ENCODE peak calls at places on chromosome 5, in six cellular contexts. J is heart left ventricle, O is LoVo, D is endothelial cell, Q is T1000, I is left lung. R is an unnamed sample.

GRCh38 chr5:158119852-158120708 is 261.1 kb upstream of the CLINT1 start:
- DNase-seq in Q (no peak), O (no peak), D (no peak), I (no peak), J (no peak), R (no peak)

GRCh38 chr5:95446560-95447221 is 55.5 kb downstream of the FAM81B start:
- DNase-seq in D (no peak), I (no peak), Q (no peak), J (no peak), O (no peak), R (no peak)

GRCh38 chr5:57816108-57816507 is 333.5 kb upstream of the ACTBL2 start:
- DNase-seq in Q (peak), O (peak), I (no peak), D (no peak), J (no peak), R (peak)

GRCh38 chr5:34674226-34674625 is 18.1 kb downstream of the RAI14 start:
- DNase-seq in O (no peak), J (no peak), D (no peak), I (no peak), Q (no peak), R (no peak)

GRCh38 chr5:170262061-170262764 is 29.4 kb downstream of the C5orf58 start:
- DNase-seq in Q (no peak), D (no peak), O (no peak), J (no peak), I (no peak), R (no peak)

GRCh38 chr5:146510528-146510927 is 5.5 kb downstream of the GPR151 start:
- DNase-seq in D (no peak), O (no peak), J (no peak), Q (no peak), I (no peak), R (no peak)

GRCh38 chr5:147226512-147226911 is 8.3 kb upstream of the STK32A start:
- DNase-seq in D (no peak), Q (no peak), J (no peak), O (no peak), I (no peak), R (no peak)

GRCh38 chr5:169895876-169896275 is 84.4 kb downstream of the INSYN2B start:
- DNase-seq in O (no peak), D (no peak), I (no peak), Q (no peak), J (no peak), R (no peak)

GRCh38 chr5:146291421-146292074 is 47.1 kb upstream of the POU4F3 start:
- DNase-seq in Q (no peak), D (peak), J (no peak), I (no peak), O (peak), R (peak)

GRCh38 chr5:146081685-146082084 is 23.7 kb downstream of the PLAC8L1 start:
- DNase-seq in D (no peak), Q (no peak), O (no peak), I (no peak), J (no peak), R (no peak)

GRCh38 chr5:180336234-180337020 is 16.7 kb downstream of the GFPT2 start:
- DNase-seq in J (no peak), O (no peak), I (no peak), D (no peak), Q (no peak), R (no peak)

GRCh38 chr5:5883116-5883515 is 460.6 kb downstream of the ICE1 start:
- DNase-seq in D (no peak), Q (no peak), I (no peak), J (no peak), O (no peak), R (no peak)

GRCh38 chr5:161921781-161922180 is 73.9 kb downstream of the GABRA1 start:
- DNase-seq in Q (no peak), J (no peak), D (no peak), I (no peak), O (no peak), R (no peak)

GRCh38 chr5:128613757-128614156 is 75.7 kb upstream of the FBN2 start:
- DNase-seq in Q (no peak), O (no peak), D (no peak), J (no peak), I (no peak), R (no peak)

GRCh38 chr5:74966151-74967050 is 86.0 kb downstream of the GCNT4 start:
- DNase-seq in J (no peak), Q (no peak), D (no peak), O (peak), I (no peak), R (no peak)

GRCh38 chr5:164052536-164053090 is 547.2 kb downstream of the MAT2B start:
- DNase-seq in J (no peak), D (no peak), O (no peak), Q (no peak), I (no peak), R (no peak)

GRCh38 chr5:133610489-133611356 is 1.6 kb downstream of the FSTL4 start:
- DNase-seq in I (peak), O (no peak), J (peak), D (peak), Q (no peak), R (peak)

GRCh38 chr5:120139039-120139438 is 325.1 kb upstream of the PRR16 start:
- DNase-seq in I (no peak), D (no peak), Q (peak), O (peak), J (no peak), R (no peak)

GRCh38 chr5:135569755-135570452 is 8.9 kb downstream of the CXCL14 start:
- DNase-seq in I (no peak), O (peak), D (peak), J (no peak), Q (no peak), R (peak)

GRCh38 chr5:124410539-124410938 is 335.9 kb downstream of the ZNF608 start:
- DNase-seq in O (no peak), D (no peak), J (no peak), I (no peak), Q (no peak), R (no peak)

GRCh38 chr5:132489871-132490483 is 596 bp downstream of the IRF1 start:
- DNase-seq in J (peak), Q (no peak), D (no peak), I (peak), O (peak), R (peak)

GRCh38 chr5:172777381-172778222 is 6.6 kb upstream of the DUSP1 start:
- DNase-seq in J (peak), Q (peak), O (peak), D (no peak), I (peak), R (no peak)

GRCh38 chr5:160547872-160548271 is 126.2 kb downstream of the PTTG1 start:
- DNase-seq in Q (no peak), D (no peak), O (no peak), J (no peak), I (no peak), R (no peak)

GRCh38 chr5:143245929-143246561 is 157.4 kb downstream of the NR3C1 start:
- DNase-seq in J (no peak), O (peak), D (no peak), I (no peak), Q (peak), R (peak)

GRCh38 chr5:140169410-140169809 is 5.6 kb upstream of the CYSTM1 start:
- DNase-seq in Q (no peak), D (no peak), O (no peak), J (no peak), I (no peak), R (no peak)

GRCh38 chr5:159965031-159965837 is 43.7 kb upstream of the TTC1 start:
- DNase-seq in I (peak), J (peak), Q (no peak), D (peak), O (peak), R (peak)

GRCh38 chr5:147208134-147208533 is 26.7 kb upstream of the STK32A start:
- DNase-seq in I (no peak), Q (no peak), O (no peak), J (no peak), D (no peak), R (no peak)

GRCh38 chr5:4700886-4701285 is 439.2 kb upstream of the ADAMTS16 start:
- DNase-seq in D (no peak), O (no peak), Q (no peak), J (no peak), I (no peak), R (no peak)

R was measured in iPS-NIHi11.